ENCODE peak calls at places on chromosomes 1 and 21, in six cellular contexts. One of them, this sample, is unnamed.
A peak's percentile ranks its signal among the peaks of the same experiment; 100 is the strongest.

GRCh38 chr1:40906781-40907400 is 44.7 kb upstream of the CITED4 start:
- DNase-seq in H9: no peak
- DNase-seq in H1: no peak
- DNase-seq in IMR-90: no peak
- DNase-seq in mesenchymal stem cell: no peak
- DNase-seq in trophoblast cell: peak; percentile 35
- DNase-seq in this sample: no peak

GRCh38 chr1:20154306-20154831 is 15.2 kb downstream of the PLA2G2F start:
- DNase-seq in trophoblast cell: no peak
- DNase-seq in H1: no peak
- DNase-seq in mesenchymal stem cell: peak; percentile 4
- DNase-seq in H9: no peak
- DNase-seq in IMR-90: no peak
- DNase-seq in this sample: no peak

GRCh38 chr1:73887412-73887811 is 310.6 kb downstream of the LRRIQ3 start:
- DNase-seq in H1: no peak
- DNase-seq in trophoblast cell: no peak
- DNase-seq in mesenchymal stem cell: no peak
- DNase-seq in IMR-90: no peak
- DNase-seq in H9: no peak
- DNase-seq in this sample: no peak

GRCh38 chr1:180428782-180429695 is 73.3 kb downstream of the ACBD6 start:
- DNase-seq in mesenchymal stem cell: no peak
- DNase-seq in H9: no peak
- DNase-seq in trophoblast cell: no peak
- DNase-seq in H1: no peak
- DNase-seq in IMR-90: no peak
- DNase-seq in this sample: no peak

GRCh38 chr1:119549719-119550141 is 42.7 kb downstream of the HSD3B1 start:
- DNase-seq in mesenchymal stem cell: peak; percentile 67
- DNase-seq in H1: peak; percentile 75
- DNase-seq in H9: peak; percentile 81
- DNase-seq in IMR-90: peak; percentile 67
- DNase-seq in trophoblast cell: peak; percentile 57
- DNase-seq in this sample: peak; percentile 65

GRCh38 chr21:18387994-18388393 is 15.6 kb downstream of the TMPRSS15 start:
- DNase-seq in trophoblast cell: no peak
- DNase-seq in H1: no peak
- DNase-seq in H9: no peak
- DNase-seq in mesenchymal stem cell: no peak
- DNase-seq in IMR-90: no peak
- DNase-seq in this sample: no peak

GRCh38 chr1:201385299-201385891 is 7.9 kb upstream of the TNNT2 start:
- DNase-seq in H1: peak; percentile 95
- DNase-seq in trophoblast cell: peak; percentile 68
- DNase-seq in IMR-90: peak; percentile 19
- DNase-seq in H9: peak; percentile 84
- DNase-seq in mesenchymal stem cell: peak; percentile 33
- DNase-seq in this sample: no peak

GRCh38 chr1:184433928-184434502 is 47.2 kb downstream of the C1orf21 start:
- DNase-seq in IMR-90: no peak
- DNase-seq in H1: no peak
- DNase-seq in mesenchymal stem cell: no peak
- DNase-seq in trophoblast cell: no peak
- DNase-seq in H9: no peak
- DNase-seq in this sample: no peak

GRCh38 chr1:210771131-210771530 is 362.8 kb downstream of the KCNH1 start:
- DNase-seq in trophoblast cell: no peak
- DNase-seq in mesenchymal stem cell: no peak
- DNase-seq in IMR-90: no peak
- DNase-seq in H9: no peak
- DNase-seq in H1: no peak
- DNase-seq in this sample: no peak

DNA sequence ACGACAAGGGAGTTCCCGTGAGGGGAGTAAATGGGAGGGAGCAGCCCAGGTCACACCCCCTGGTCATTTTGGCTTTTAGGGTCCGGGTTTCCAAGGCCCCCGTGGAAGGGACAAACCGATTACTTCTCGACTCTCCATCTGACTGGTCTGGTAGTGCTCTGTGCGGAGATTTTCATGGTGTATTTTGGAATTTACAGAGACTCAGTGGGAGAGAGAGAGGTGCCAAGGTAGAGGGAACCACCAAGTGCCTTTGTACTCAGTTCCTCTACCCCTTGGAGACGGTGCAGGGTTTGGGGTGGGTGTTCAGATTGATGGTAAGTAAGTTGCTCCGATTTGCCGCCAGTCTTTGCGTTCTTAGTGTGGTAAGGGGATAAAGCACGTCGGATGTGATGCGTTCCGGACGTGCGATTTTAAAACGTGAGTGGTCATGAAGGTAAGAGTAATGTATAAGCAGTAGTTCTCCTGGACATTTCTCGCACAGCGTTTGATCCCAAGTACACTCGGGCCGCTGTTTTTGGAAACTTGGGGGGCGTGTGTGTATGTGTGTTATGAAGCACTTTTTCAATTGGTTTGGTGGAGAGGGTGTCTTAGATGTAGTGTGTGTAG is 664 bp downstream of the SUCO start:
- DNase-seq in trophoblast cell: peak; percentile 22
- DNase-seq in mesenchymal stem cell: peak; percentile 47
- DNase-seq in H1: no peak
- DNase-seq in IMR-90: peak; percentile 36
- DNase-seq in H9: peak; percentile 33
- DNase-seq in this sample: no peak
- H2AFZ ChIP-seq in trophoblast cell: peak overlapping the region; percentile 72
- H2AFZ ChIP-seq in mesenchymal stem cell: peak overlapping the region; percentile 43
- H2AFZ ChIP-seq in H1: no peak overlapping the region
- H2AFZ ChIP-seq in IMR-90: peak overlapping the region; percentile 97
- H2AFZ ChIP-seq in H9: no peak overlapping the region
- H2AFZ ChIP-seq in this sample: peak overlapping the region; percentile 95

DNA sequence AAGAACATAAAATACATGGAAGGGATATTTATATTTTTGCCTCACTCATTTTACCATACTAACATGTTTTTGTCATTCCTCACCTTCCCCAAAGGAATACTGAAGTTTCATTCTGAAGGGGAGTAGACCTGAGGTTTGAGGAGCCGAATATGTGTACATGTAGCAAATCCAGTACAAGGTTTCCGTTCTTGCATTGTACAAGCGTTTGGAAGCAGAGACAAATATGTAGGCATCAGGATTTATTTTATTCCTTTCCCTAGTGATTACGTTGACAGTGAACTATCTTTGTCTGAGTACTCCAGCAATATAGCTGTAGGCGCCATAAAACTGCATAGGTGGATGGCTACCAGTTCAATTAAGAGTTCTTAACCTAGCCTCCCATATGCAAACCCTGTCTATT is 191.5 kb downstream of the NFIA start:
- DNase-seq in trophoblast cell: no peak
- DNase-seq in IMR-90: no peak
- DNase-seq in H9: no peak
- DNase-seq in mesenchymal stem cell: no peak
- DNase-seq in H1: no peak
- DNase-seq in this sample: no peak
- H3K14ac ChIP-seq in trophoblast cell: no peak overlapping the region
- H3K14ac ChIP-seq in IMR-90: no peak overlapping the region
- H3K14ac ChIP-seq in H9: no peak overlapping the region
- H3K14ac ChIP-seq in mesenchymal stem cell: no peak overlapping the region
- H3K14ac ChIP-seq in H1: no peak overlapping the region
- H3K14ac ChIP-seq in this sample: no peak overlapping the region

GRCh38 chr1:9437931-9438330 is 101.3 kb upstream of the SLC25A33 start:
- DNase-seq in H9: no peak
- DNase-seq in trophoblast cell: no peak
- DNase-seq in mesenchymal stem cell: peak; percentile 82
- DNase-seq in H1: no peak
- DNase-seq in IMR-90: peak; percentile 53
- DNase-seq in this sample: no peak
- H2AFZ ChIP-seq in H9: no peak overlapping the region
- H2AFZ ChIP-seq in trophoblast cell: peak overlapping the region; percentile 24
- H2AFZ ChIP-seq in mesenchymal stem cell: no peak overlapping the region
- H2AFZ ChIP-seq in H1: peak overlapping the region; percentile 73
- H2AFZ ChIP-seq in IMR-90: peak overlapping the region; percentile 71
- H2AFZ ChIP-seq in this sample: no peak overlapping the region

GRCh38 chr1:29267341-29268070 is 31.2 kb downstream of the PTPRU start:
- DNase-seq in H9: no peak
- DNase-seq in IMR-90: no peak
- DNase-seq in H1: no peak
- DNase-seq in trophoblast cell: no peak
- DNase-seq in mesenchymal stem cell: no peak
- DNase-seq in this sample: no peak

GRCh38 chr1:29270881-29271390 is 34.6 kb downstream of the PTPRU start:
- DNase-seq in IMR-90: no peak
- DNase-seq in trophoblast cell: no peak
- DNase-seq in H9: no peak
- DNase-seq in mesenchymal stem cell: no peak
- DNase-seq in H1: no peak
- DNase-seq in this sample: no peak

GRCh38 chr1:29271724-29272123 is 35.4 kb downstream of the PTPRU start:
- DNase-seq in mesenchymal stem cell: peak; percentile 52
- DNase-seq in H9: peak; percentile 89
- DNase-seq in trophoblast cell: no peak
- DNase-seq in IMR-90: peak; percentile 65
- DNase-seq in H1: peak; percentile 73
- DNase-seq in this sample: peak; percentile 65

GRCh38 chr1:29266912-29267311 is 30.6 kb downstream of the PTPRU start:
- DNase-seq in H1: no peak
- DNase-seq in H9: no peak
- DNase-seq in trophoblast cell: no peak
- DNase-seq in IMR-90: no peak
- DNase-seq in mesenchymal stem cell: no peak
- DNase-seq in this sample: no peak

DNA sequence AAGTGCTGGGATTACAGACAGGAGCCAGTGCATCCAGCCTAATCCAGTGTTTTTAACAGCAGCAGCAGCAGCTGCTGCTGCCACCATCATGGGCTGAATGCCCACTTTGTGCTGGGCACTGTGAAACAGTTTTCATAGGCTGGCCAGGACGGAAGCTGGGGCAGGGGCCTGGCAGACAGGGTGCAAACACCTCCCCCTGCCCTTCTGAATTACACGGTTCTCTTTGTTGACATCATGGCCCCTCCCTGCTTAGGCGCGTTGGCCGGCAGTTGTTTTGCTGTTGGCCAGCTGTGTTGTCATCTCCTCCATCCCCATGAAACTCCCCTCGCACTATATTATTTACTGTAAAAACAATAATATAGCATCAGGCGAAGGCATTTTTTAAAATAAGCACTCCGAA is 33.0 kb downstream of the PTPRU start:
- DNase-seq in IMR-90: no peak
- DNase-seq in trophoblast cell: no peak
- DNase-seq in mesenchymal stem cell: no peak
- DNase-seq in H9: no peak
- DNase-seq in H1: no peak
- DNase-seq in this sample: no peak
- H3K14ac ChIP-seq in IMR-90: no peak overlapping the region
- H3K14ac ChIP-seq in trophoblast cell: no peak overlapping the region
- H3K14ac ChIP-seq in mesenchymal stem cell: no peak overlapping the region
- H3K14ac ChIP-seq in H9: no peak overlapping the region
- H3K14ac ChIP-seq in H1: no peak overlapping the region
- H3K14ac ChIP-seq in this sample: no peak overlapping the region

DNA sequence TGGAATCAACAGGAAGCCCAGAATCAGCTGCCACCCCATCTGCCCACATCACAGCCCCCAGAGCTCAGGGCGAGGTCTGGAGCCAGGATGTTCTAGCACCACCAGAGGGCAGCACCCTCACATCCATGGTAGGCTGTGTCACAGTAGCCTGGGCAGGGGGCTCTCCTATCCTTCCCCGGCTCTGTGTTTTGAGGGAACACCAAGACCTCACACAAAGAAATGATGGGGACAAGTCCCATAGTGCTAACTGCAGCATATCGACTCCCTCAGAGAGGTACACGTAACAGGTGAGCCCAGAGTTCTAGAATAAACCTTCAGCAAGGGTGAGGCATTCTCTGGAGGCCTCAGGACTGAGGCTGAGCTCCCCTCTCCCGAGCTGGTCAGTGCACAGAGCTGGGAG is 2.3 kb upstream of the KCNC4 start:
- DNase-seq in IMR-90: peak; percentile 38
- DNase-seq in mesenchymal stem cell: peak; percentile 52
- DNase-seq in H9: peak; percentile 86
- DNase-seq in trophoblast cell: peak; percentile 12
- DNase-seq in H1: peak; percentile 93
- DNase-seq in this sample: peak; percentile 71
- H2AFZ ChIP-seq in IMR-90: peak overlapping the region; percentile 11
- H2AFZ ChIP-seq in mesenchymal stem cell: no peak overlapping the region
- H2AFZ ChIP-seq in H9: no peak overlapping the region
- H2AFZ ChIP-seq in trophoblast cell: no peak overlapping the region
- H2AFZ ChIP-seq in H1: peak overlapping the region; percentile 2
- H2AFZ ChIP-seq in this sample: no peak overlapping the region

GRCh38 chr1:169148472-169149252 is 42.2 kb downstream of the ATP1B1 start:
- DNase-seq in IMR-90: no peak
- DNase-seq in trophoblast cell: no peak
- DNase-seq in mesenchymal stem cell: no peak
- DNase-seq in H9: no peak
- DNase-seq in H1: no peak
- DNase-seq in this sample: no peak
- H3K14ac ChIP-seq in IMR-90: no peak overlapping the region
- H3K14ac ChIP-seq in trophoblast cell: no peak overlapping the region
- H3K14ac ChIP-seq in mesenchymal stem cell: no peak overlapping the region
- H3K14ac ChIP-seq in H9: no peak overlapping the region
- H3K14ac ChIP-seq in H1: no peak overlapping the region
- H3K14ac ChIP-seq in this sample: no peak overlapping the region

DNA sequence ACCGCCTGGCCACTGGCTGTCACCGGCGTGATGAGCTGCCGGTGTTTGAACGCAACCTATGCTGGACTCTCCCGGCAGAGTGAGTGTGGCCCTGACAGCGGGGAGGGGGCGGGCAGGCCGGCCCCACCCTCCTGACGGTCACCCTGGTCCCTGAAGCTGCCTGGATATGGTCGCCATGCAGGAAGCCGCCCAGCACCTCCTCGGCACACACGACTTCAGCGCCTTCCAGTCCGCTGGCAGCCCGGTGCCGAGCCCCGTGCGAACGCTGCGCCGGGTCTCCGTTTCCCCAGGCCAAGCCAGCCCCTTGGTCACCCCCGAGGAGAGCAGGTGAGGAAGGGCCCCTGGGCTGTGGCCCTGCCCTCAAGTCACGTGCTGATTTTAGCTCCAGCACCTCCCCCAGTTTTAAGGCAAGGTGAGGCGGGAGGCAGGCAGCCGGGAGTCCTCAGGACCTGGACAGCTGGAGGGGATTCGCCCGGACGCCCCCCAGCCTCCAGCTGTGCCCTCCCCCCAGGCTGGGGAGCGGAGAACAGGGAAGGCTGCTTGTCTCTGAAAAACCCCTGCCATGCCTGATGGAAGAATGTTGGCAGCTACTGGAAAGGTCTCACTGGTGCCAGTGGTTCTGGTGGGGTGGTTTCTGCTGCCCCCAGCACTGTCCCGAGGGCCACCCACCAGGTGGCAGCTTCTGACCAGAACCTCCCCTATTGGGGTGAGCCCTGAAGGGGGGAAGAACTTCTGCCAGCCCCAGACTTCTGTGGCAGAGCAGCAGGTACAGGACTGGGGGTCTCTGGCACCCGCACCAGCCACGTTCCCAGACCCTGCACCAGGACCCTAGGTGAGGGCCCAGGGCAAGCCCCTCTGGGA is 1.4 kb downstream of the PUSL1 start:
- DNase-seq in trophoblast cell: no peak
- DNase-seq in IMR-90: no peak
- DNase-seq in H1: no peak
- DNase-seq in mesenchymal stem cell: no peak
- DNase-seq in H9: peak; percentile 62
- DNase-seq in this sample: no peak
- H2AFZ ChIP-seq in trophoblast cell: peak overlapping the region; percentile 24
- H2AFZ ChIP-seq in IMR-90: peak overlapping the region; percentile 88
- H2AFZ ChIP-seq in H1: no peak overlapping the region
- H2AFZ ChIP-seq in mesenchymal stem cell: no peak overlapping the region
- H2AFZ ChIP-seq in H9: no peak overlapping the region
- H2AFZ ChIP-seq in this sample: no peak overlapping the region